ENCODE peak calls at places on chromosome 18, in six cellular contexts. O is left lung, Y is MG63, R is tibial artery, C is neuronal stem cell, A is neural progenitor cell. B is an unnamed sample.

GRCh38 chr18:61824733-61825363 is 68.0 kb downstream of the RNF152 start:
- DNase-seq in O (no peak), Y (no peak), R (no peak), C (no peak), A (no peak), B (no peak)

GRCh38 chr18:61770279-61770678 is 122.5 kb downstream of the RNF152 start:
- DNase-seq in O (no peak), Y (no peak), R (no peak), C (no peak), A (no peak), B (no peak)

GRCh38 chr18:45122510-45122909 is 441.8 kb downstream of the SETBP1 start:
- DNase-seq in O (no peak), Y (no peak), R (no peak), C (no peak), A (no peak), B (no peak)

GRCh38 chr18:46213295-46213694 is 109.1 kb downstream of the HAUS1 start:
- DNase-seq in O (no peak), Y (no peak), R (no peak), C (no peak), A (no peak), B (peak; percentile 15)

GRCh38 chr18:26421503-26421902 is 126.8 kb downstream of the KCTD1 start:
- DNase-seq in O (no peak), Y (no peak), R (no peak), C (no peak), A (no peak), B (no peak)

GRCh38 chr18:62637807-62638687 is 77.3 kb upstream of the PHLPP1 start:
- DNase-seq in O (no peak), Y (peak; percentile 12), R (no peak), C (no peak), A (peak; percentile 38), B (peak; percentile 78)

GRCh38 chr18:26133652-26134051 is at the start of gene PSMA8:
- DNase-seq in O (peak; percentile 85), Y (no peak), R (no peak), C (no peak), A (peak; percentile 17), B (peak; percentile 63)

GRCh38 chr18:9516437-9517064 is 41.2 kb downstream of the RALBP1 start:
- DNase-seq in O (no peak), Y (no peak), R (no peak), C (peak; percentile 15), A (peak; percentile 47), B (peak; percentile 59)

GRCh38 chr18:9803698-9804516 is 81.9 kb upstream of the TXNDC2 start:
- DNase-seq in O (no peak), Y (no peak), R (no peak), C (no peak), A (peak; percentile 32), B (peak; percentile 46)

GRCh38 chr18:61199131-61199903 is 133.9 kb upstream of the CDH20 start:
- DNase-seq in O (no peak), Y (peak; percentile 22), R (no peak), C (no peak), A (no peak), B (no peak)

GRCh38 chr18:5966514-5966913 is 71.2 kb upstream of the TMEM200C start:
- DNase-seq in O (no peak), Y (no peak), R (no peak), C (no peak), A (no peak), B (no peak)

GRCh38 chr18:59874166-59874565 is 25.6 kb upstream of the PMAIP1 start:
- DNase-seq in O (no peak), Y (peak; percentile 59), R (no peak), C (no peak), A (no peak), B (no peak)

GRCh38 chr18:47983055-47983454 is 52.6 kb upstream of the SMAD2 start:
- DNase-seq in O (no peak), Y (no peak), R (no peak), C (no peak), A (no peak), B (no peak)

GRCh38 chr18:13611616-13612110 is 114.7 kb downstream of the FAM210A start:
- DNase-seq in O (peak; percentile 85), Y (peak; percentile 32), R (peak; percentile 76), C (peak; percentile 17), A (no peak), B (peak; percentile 76)

GRCh38 chr18:75229437-75229836 is 18.8 kb downstream of the TSHZ1 start:
- DNase-seq in O (no peak), Y (no peak), R (no peak), C (no peak), A (no peak), B (no peak)

GRCh38 chr18:3081558-3081957 is 68.6 kb upstream of the LPIN2 start:
- DNase-seq in O (no peak), Y (no peak), R (no peak), C (no peak), A (no peak), B (no peak)

GRCh38 chr18:23971656-23972230 is 42.8 kb upstream of the TTC39C start:
- DNase-seq in O (no peak), Y (no peak), R (no peak), C (no peak), A (peak; percentile 51), B (no peak)

GRCh38 chr18:55247032-55247431 is 287.8 kb upstream of the CCDC68 start:
- DNase-seq in O (no peak), Y (peak; percentile 26), R (no peak), C (no peak), A (no peak), B (no peak)

GRCh38 chr18:59141294-59142068 is 1.8 kb downstream of the SEC11C start:
- DNase-seq in O (no peak), Y (no peak), R (no peak), C (no peak), A (no peak), B (no peak)

GRCh38 chr18:37812961-37813360 is 247.4 kb upstream of the CELF4 start:
- DNase-seq in O (no peak), Y (no peak), R (no peak), C (no peak), A (no peak), B (no peak)

GRCh38 chr18:61821748-61822147 is 71.1 kb downstream of the RNF152 start:
- DNase-seq in O (no peak), Y (no peak), R (no peak), C (no peak), A (no peak), B (no peak)

GRCh38 chr18:60358516-60358915 is 14.1 kb downstream of the MC4R start:
- DNase-seq in O (no peak), Y (no peak), R (no peak), C (no peak), A (no peak), B (no peak)

GRCh38 chr18:715626-716025 is 3.2 kb upstream of the ENOSF1 start:
- DNase-seq in O (no peak), Y (peak; percentile 66), R (no peak), C (no peak), A (no peak), B (no peak)

GRCh38 chr18:40925071-40925541 is 1029.9 kb upstream of the PIK3C3 start:
- DNase-seq in O (no peak), Y (no peak), R (no peak), C (no peak), A (no peak), B (no peak)

GRCh38 chr18:40926679-40927078 is 1028.4 kb upstream of the PIK3C3 start:
- DNase-seq in O (no peak), Y (no peak), R (no peak), C (no peak), A (no peak), B (no peak)

GRCh38 chr18:40932862-40933261 is 1022.2 kb upstream of the PIK3C3 start:
- DNase-seq in O (no peak), Y (no peak), R (no peak), C (no peak), A (no peak), B (no peak)

DNA sequence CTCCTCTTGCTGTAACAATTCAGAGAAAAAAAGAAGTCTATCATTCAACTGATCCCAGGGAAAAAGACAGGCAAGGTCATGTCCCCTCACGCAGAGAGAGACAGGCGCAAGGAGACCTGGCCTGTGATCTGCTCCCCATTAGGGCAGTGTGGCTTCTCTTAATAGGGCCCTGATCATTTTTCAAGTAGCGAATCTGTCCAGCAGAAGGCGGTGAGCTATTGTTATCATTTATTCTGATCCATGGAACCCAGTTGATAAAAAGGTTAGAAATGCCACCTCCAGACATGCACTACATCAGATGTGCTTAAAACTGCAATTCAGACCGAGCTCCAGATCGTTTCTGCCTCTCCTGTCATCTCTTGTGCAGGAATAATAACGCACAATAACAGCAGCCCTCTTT is 1025.6 kb upstream of the PIK3C3 start:
- DNase-seq in O (no peak), Y (no peak), R (no peak), C (no peak), A (no peak), B (no peak)
- H3K4me3 ChIP-seq in O (no peak overlapping the region), Y (no peak overlapping the region), R (no peak overlapping the region), C (no peak overlapping the region), A (no peak overlapping the region), B (no peak overlapping the region)

GRCh38 chr18:54033087-54033486 is 191.4 kb downstream of the MBD2 start:
- DNase-seq in O (no peak), Y (no peak), R (no peak), C (no peak), A (no peak), B (no peak)
- H3K27me3 ChIP-seq in O (no peaks in the 10 kb centered on the region), Y (no peaks in the 10 kb centered on the region), R (no peaks in the 10 kb centered on the region), C (no peaks in the 10 kb centered on the region), A (no peaks in the 10 kb centered on the region), B (no peaks in the 10 kb centered on the region)

DNA sequence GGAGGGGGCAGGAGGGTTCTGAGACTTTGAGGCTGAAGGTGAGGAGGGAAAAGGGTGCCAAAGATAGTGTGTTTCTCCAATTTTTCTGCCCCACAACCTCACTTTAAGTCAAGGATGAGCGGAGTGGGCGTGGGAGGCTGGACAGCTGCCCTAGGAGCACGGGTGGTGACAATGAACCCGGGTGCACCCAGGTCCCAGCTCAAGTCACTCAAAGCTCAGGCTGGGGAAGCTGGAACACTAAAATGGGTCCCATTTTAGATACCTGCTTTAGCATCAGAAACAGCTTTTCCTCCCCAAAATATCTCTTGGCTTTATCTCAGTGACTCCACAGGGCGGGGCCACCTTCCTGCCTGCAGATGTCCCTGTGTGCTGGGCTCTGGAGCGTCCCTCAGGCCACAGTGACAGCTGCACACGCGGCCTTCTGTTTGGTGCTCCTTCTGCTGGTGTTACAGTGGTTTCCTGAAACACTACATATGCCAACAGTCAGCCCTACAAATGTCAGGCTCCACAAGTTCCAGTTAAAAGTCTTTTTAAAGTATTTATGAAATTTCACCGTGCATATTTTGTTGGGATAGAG is 1.4 kb upstream of the MBP start:
- DNase-seq in O (no peak), Y (no peak), R (no peak), C (no peak), A (peak; percentile 40), B (no peak)
- H3K4me3 ChIP-seq in O (peak overlapping the region; percentile 76), Y (no peak overlapping the region), R (no peak overlapping the region), C (no peak overlapping the region), A (no peak overlapping the region), B (no peak overlapping the region)

DNA sequence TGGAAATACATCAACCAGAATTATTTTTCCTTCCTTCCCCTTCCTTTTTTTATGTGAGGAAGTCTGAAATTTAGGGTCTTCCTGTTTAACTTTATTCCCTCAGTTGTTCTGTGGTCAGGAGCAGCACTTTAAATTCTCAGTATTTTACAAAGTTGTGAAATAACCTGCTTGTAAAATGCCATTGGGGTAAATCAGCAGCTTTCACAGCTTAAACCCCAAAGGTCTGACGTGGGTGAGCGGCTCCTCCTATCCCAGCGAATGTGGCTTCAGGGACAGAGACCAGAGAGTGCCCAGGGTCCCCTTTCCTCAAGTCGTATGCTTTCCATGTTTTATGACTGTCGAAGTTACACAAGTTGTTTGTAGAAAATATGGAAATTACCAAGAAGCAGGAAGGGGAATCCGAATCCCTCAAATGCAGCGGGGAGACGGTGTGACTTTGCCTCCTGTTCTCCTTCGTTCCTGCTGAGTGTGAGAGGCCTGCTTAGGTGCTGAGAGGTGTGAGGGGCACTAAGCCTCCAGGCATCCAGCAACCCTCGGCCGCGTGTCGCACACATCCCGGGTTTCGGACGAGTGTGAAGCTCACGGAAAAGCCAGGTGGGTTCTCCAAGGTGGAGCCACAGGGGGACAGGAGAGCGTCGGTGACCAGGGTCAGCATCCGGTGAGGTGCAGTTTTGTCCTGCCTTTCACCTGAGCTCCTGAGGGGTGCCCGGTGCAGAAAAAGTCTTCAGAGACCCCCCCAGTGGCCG is 10.8 kb upstream of the KCNG2 start:
- DNase-seq in O (no peak), Y (no peak), R (peak; percentile 24), C (no peak), A (no peak), B (peak; percentile 64)
- H3K27me3 ChIP-seq in O (peaks cover 19% of the 10 kb centered on the region), Y (peaks cover 26% of the 10 kb centered on the region), R (no peaks in the 10 kb centered on the region), C (peaks cover 33% of the 10 kb centered on the region), A (peaks cover 90% of the 10 kb centered on the region), B (peaks cover 15% of the 10 kb centered on the region)